ENCODE peak calls at places on chromosomes 11 and 22, in ten cellular contexts. H is T-helper 2 cell; F is substantia nigra; Z is RWPE1; T is activated T-helper 1 cell treated with anti-CD3 and anti-CD28 coated beads, Interleukin-12 subunit alpha, Interleukin-12 subunit beta, Interleukin-2, Interleukin-4 antibody, amounts not matched to agents 30 ng/mL and 10 ng/mL and 1 ng/mL, durations not matched to agents 14 hours and 24 hours and 36 hours; G is GM19239; L is GM23338; B is Daoy; O is cardiac fibroblast; J is MV-4-11. R is an unnamed sample.

GRCh38 chr11:120610101-120610500 is 98.6 kb downstream of the GRIK4 start:
- DNase-seq in H (no peak), G (no peak), O (no peak), B (no peak), J (no peak), T (no peak), Z (no peak), L (no peak), F (no peak), R (no peak)

GRCh38 chr11:131760191-131760951 is 390.0 kb downstream of the NTM start:
- DNase-seq in G (no peak), H (no peak), B (peak; percentile 84), F (no peak), J (no peak), O (peak; percentile 95), Z (no peak), T (no peak), L (peak; percentile 87), R (peak; percentile 94)

GRCh38 chr11:206516-207212 is 535 bp downstream of the BET1L start:
- DNase-seq in B (peak; percentile 20), H (no peak), G (peak; percentile 32), Z (peak; percentile 20), J (peak; percentile 27), L (peak; percentile 27), F (no peak), T (no peak), O (peak; percentile 24), R (no peak)

GRCh38 chr11:65448418-65449196 is 26.0 kb downstream of the NEAT1 start:
- DNase-seq in H (no peak), G (no peak), F (no peak), T (no peak), B (no peak), Z (no peak), L (peak; percentile 46), O (peak; percentile 77), J (no peak), R (no peak)

GRCh38 chr11:9906043-9906791 is 242.3 kb downstream of the SWAP70 start:
- DNase-seq in G (no peak), F (no peak), J (no peak), H (no peak), B (peak; percentile 76), Z (peak; percentile 84), T (no peak), L (peak; percentile 86), O (peak; percentile 96), R (peak; percentile 97)

GRCh38 chr11:776459-777287 is 614 bp downstream of the GATD1 start:
- DNase-seq in H (peak; percentile 15), O (no peak), B (peak; percentile 45), Z (no peak), T (no peak), J (peak; percentile 30), G (peak; percentile 75), F (no peak), L (peak; percentile 89), R (no peak)

GRCh38 chr11:23112987-23113886 is 253.0 kb upstream of the CCDC179 start:
- DNase-seq in Z (peak; percentile 44), H (no peak), T (no peak), L (peak; percentile 79), O (peak; percentile 66), F (peak; percentile 9), G (peak; percentile 25), B (no peak), J (no peak), R (no peak)

GRCh38 chr11:75249704-75250103 is 9.1 kb downstream of the TPBGL start:
- DNase-seq in F (no peak), T (no peak), Z (no peak), H (no peak), G (no peak), J (no peak), L (no peak), B (no peak), O (no peak), R (no peak)

GRCh38 chr22:17258015-17258827 is 39.0 kb upstream of the ADA2 start:
- DNase-seq in J (peak; percentile 98), H (peak; percentile 17), L (peak; percentile 87), B (peak; percentile 73), F (peak; percentile 29), T (peak; percentile 68), Z (peak; percentile 15), O (peak; percentile 37), G (peak; percentile 80), R (peak; percentile 32)

GRCh38 chr11:57792870-57793269 is 31.3 kb downstream of the CTNND1 start:
- DNase-seq in T (peak; percentile 4), O (peak; percentile 29), H (no peak), Z (peak; percentile 26), G (no peak), F (no peak), J (peak; percentile 83), B (peak; percentile 28), L (no peak), R (peak; percentile 44)

GRCh38 chr22:40397436-40397835 is 27.0 kb downstream of the SGSM3 start:
- DNase-seq in H (no peak), T (no peak), B (no peak), L (peak; percentile 48), F (no peak), O (peak; percentile 36), J (no peak), Z (no peak), G (no peak), R (no peak)

GRCh38 chr11:15871904-15872303 is 484.4 kb downstream of the SOX6 start:
- DNase-seq in O (no peak), B (no peak), L (peak; percentile 29), H (no peak), Z (no peak), F (no peak), G (no peak), J (no peak), T (no peak), R (no peak)

GRCh38 chr11:15923169-15923568 is 433.2 kb downstream of the SOX6 start:
- DNase-seq in L (peak; percentile 41), B (no peak), O (peak; percentile 9), Z (peak; percentile 18), F (no peak), J (no peak), H (no peak), G (no peak), T (no peak), R (no peak)

GRCh38 chr11:123429336-123429735 is 733 bp upstream of the GRAMD1B start:
- DNase-seq in F (no peak), T (no peak), J (no peak), L (no peak), Z (peak; percentile 8), H (no peak), B (peak; percentile 43), G (no peak), O (peak; percentile 90), R (peak; percentile 82)

GRCh38 chr11:122979815-122980656 is 1.6 kb downstream of the BSX start:
- DNase-seq in T (no peak), F (no peak), Z (no peak), H (no peak), G (no peak), O (no peak), L (peak; percentile 55), J (no peak), B (no peak), R (no peak)

GRCh38 chr22:35409783-35410662 is 10.1 kb downstream of the MCM5 start:
- DNase-seq in F (peak; percentile 54), J (peak; percentile 99), O (no peak), G (peak; percentile 65), L (no peak), B (no peak), H (no peak), T (no peak), Z (no peak), R (no peak)

GRCh38 chr11:65414776-65415498 is 7.7 kb upstream of the NEAT1 start:
- DNase-seq in G (no peak), F (no peak), L (no peak), T (no peak), J (no peak), O (peak; percentile 22), Z (no peak), B (no peak), H (no peak), R (no peak)

GRCh38 chr11:46890665-46891064 is 27.7 kb downstream of the LRP4 start:
- DNase-seq in H (no peak), F (no peak), T (no peak), Z (no peak), G (no peak), O (peak; percentile 17), L (no peak), J (no peak), B (no peak), R (no peak)

GRCh38 chr11:128868851-128869671 is 2.0 kb upstream of the KCNJ1 start:
- DNase-seq in H (no peak), Z (no peak), G (no peak), F (no peak), O (no peak), L (no peak), B (no peak), T (no peak), J (peak; percentile 7), R (no peak)

GRCh38 chr22:27488456-27489224 is 312.9 kb downstream of the MN1 start:
- DNase-seq in Z (no peak), J (no peak), L (no peak), H (no peak), B (no peak), F (peak; percentile 29), O (no peak), T (no peak), G (no peak), R (peak; percentile 47)

GRCh38 chr11:107696140-107696539 is 15.7 kb downstream of the SLN start:
- DNase-seq in G (no peak), L (no peak), B (peak; percentile 72), Z (peak; percentile 77), O (peak; percentile 88), F (no peak), T (no peak), J (no peak), H (no peak), R (peak; percentile 94)

GRCh38 chr11:8092587-8093424 is 11.8 kb downstream of the TUB start:
- DNase-seq in O (peak; percentile 74), L (peak; percentile 92), T (no peak), G (peak; percentile 61), Z (peak; percentile 64), H (peak; percentile 21), J (peak; percentile 41), B (peak; percentile 66), F (peak; percentile 66), R (peak; percentile 64)

GRCh38 chr11:116500833-116501622 is 271.8 kb downstream of the BUD13 start:
- DNase-seq in Z (no peak), L (peak; percentile 66), O (no peak), F (no peak), G (no peak), J (no peak), B (no peak), H (no peak), T (no peak), R (no peak)

GRCh38 chr22:36088292-36088691 is 59.7 kb upstream of the RBFOX2 start:
- DNase-seq in B (no peak), T (no peak), O (no peak), L (no peak), J (no peak), G (no peak), Z (no peak), H (no peak), F (no peak), R (no peak)

GRCh38 chr11:77206264-77207018 is 78.4 kb downstream of the MYO7A start:
- DNase-seq in L (no peak), O (no peak), B (peak; percentile 0), Z (no peak), H (no peak), F (no peak), J (no peak), T (no peak), G (no peak), R (no peak)

GRCh38 chr22:42389137-42389536 is 43.1 kb downstream of the NFAM1 start:
- DNase-seq in H (no peak), Z (peak; percentile 63), J (no peak), O (no peak), B (no peak), T (no peak), L (no peak), F (no peak), G (no peak), R (no peak)

R was measured in RPMI7951.